ENCODE peak calls at places on chromosomes 16 and 17, in four cellular contexts. One of them, this sample, is unnamed.

GRCh38 chr16:27080870-27081269 is 14.1 kb downstream of the C16orf82 start:
- DNase-seq in body of pancreas: no peak
- DNase-seq in H1: no peak
- DNase-seq in ovary: no peak
- DNase-seq in this sample: no peak

GRCh38 chr16:70410736-70411135 is 28.2 kb downstream of the ST3GAL2 start:
- DNase-seq in ovary: no peak
- DNase-seq in body of pancreas: no peak
- DNase-seq in H1: no peak
- DNase-seq in this sample: no peak

GRCh38 chr16:17275989-17276530 is 194.7 kb downstream of the XYLT1 start:
- DNase-seq in ovary: no peak
- DNase-seq in H1: no peak
- DNase-seq in body of pancreas: no peak
- DNase-seq in this sample: no peak

GRCh38 chr16:58339452-58339938 is 44.7 kb upstream of the PRSS54 start:
- DNase-seq in ovary: no peak
- DNase-seq in H1: no peak
- DNase-seq in body of pancreas: no peak
- DNase-seq in this sample: peak; percentile 39

GRCh38 chr17:29219378-29220047 is 27.1 kb upstream of the CRYBA1 start:
- DNase-seq in body of pancreas: peak; percentile 85
- DNase-seq in H1: peak; percentile 43
- DNase-seq in ovary: peak; percentile 84
- DNase-seq in this sample: peak; percentile 78

GRCh38 chr17:50817838-50818237 is 17.5 kb upstream of the WFIKKN2 start:
- DNase-seq in H1: peak; percentile 15
- DNase-seq in body of pancreas: no peak
- DNase-seq in ovary: no peak
- DNase-seq in this sample: peak; percentile 75

GRCh38 chr17:67139784-67140665 is 95.7 kb downstream of the CACNG1 start:
- DNase-seq in H1: no peak
- DNase-seq in body of pancreas: peak; percentile 90
- DNase-seq in ovary: no peak
- DNase-seq in this sample: peak; percentile 16

GRCh38 chr16:68771922-68772681 is 35.0 kb downstream of the CDH1 start:
- DNase-seq in body of pancreas: no peak
- DNase-seq in H1: no peak
- DNase-seq in ovary: no peak
- DNase-seq in this sample: no peak

GRCh38 chr16:24270721-24271120 is 14.6 kb downstream of the CACNG3 start:
- DNase-seq in body of pancreas: no peak
- DNase-seq in H1: no peak
- DNase-seq in ovary: no peak
- DNase-seq in this sample: no peak

GRCh38 chr16:10511829-10512228 is 68.6 kb downstream of the EMP2 start:
- DNase-seq in body of pancreas: no peak
- DNase-seq in ovary: no peak
- DNase-seq in H1: no peak
- DNase-seq in this sample: no peak

GRCh38 chr16:57226701-57227621 is 18.1 kb upstream of the ARL2BP start:
- DNase-seq in ovary: no peak
- DNase-seq in H1: no peak
- DNase-seq in body of pancreas: no peak
- DNase-seq in this sample: no peak

GRCh38 chr16:3637371-3637923 is 17.0 kb upstream of the DNASE1 start:
- DNase-seq in H1: no peak
- DNase-seq in ovary: no peak
- DNase-seq in body of pancreas: no peak
- DNase-seq in this sample: no peak

GRCh38 chr16:68711421-68712139 is 25.5 kb upstream of the CDH1 start:
- DNase-seq in body of pancreas: no peak
- DNase-seq in ovary: no peak
- DNase-seq in H1: no peak
- DNase-seq in this sample: no peak

GRCh38 chr17:73196500-73196899 is 3.6 kb downstream of the COG1 start:
- DNase-seq in body of pancreas: peak; percentile 78
- DNase-seq in ovary: peak; percentile 37
- DNase-seq in H1: no peak
- DNase-seq in this sample: no peak

GRCh38 chr16:35352431-35352830 is 1893.0 kb downstream of the TP53TG3F start:
- DNase-seq in ovary: no peak
- DNase-seq in body of pancreas: no peak
- DNase-seq in H1: no peak
- DNase-seq in this sample: no peak

GRCh38 chr16:77437859-77438258 is 3.0 kb upstream of the ADAMTS18 start:
- DNase-seq in body of pancreas: no peak
- DNase-seq in ovary: no peak
- DNase-seq in H1: no peak
- DNase-seq in this sample: no peak

GRCh38 chr16:55530316-55530856 is 21.5 kb downstream of the LPCAT2 start:
- DNase-seq in H1: no peak
- DNase-seq in ovary: no peak
- DNase-seq in body of pancreas: no peak
- DNase-seq in this sample: no peak

GRCh38 chr16:19184823-19185509 is 16.9 kb downstream of the SYT17 start:
- DNase-seq in H1: no peak
- DNase-seq in body of pancreas: no peak
- DNase-seq in ovary: no peak
- DNase-seq in this sample: no peak

GRCh38 chr16:76882105-76882504 is 308.9 kb upstream of the MON1B start:
- DNase-seq in H1: no peak
- DNase-seq in ovary: no peak
- DNase-seq in body of pancreas: no peak
- DNase-seq in this sample: no peak

GRCh38 chr17:34760931-34761500 is 181.6 kb downstream of the TMEM132E start:
- DNase-seq in ovary: no peak
- DNase-seq in body of pancreas: no peak
- DNase-seq in H1: no peak
- DNase-seq in this sample: no peak
- TF ChIP-seq POLR2A in ovary: no peak
- TF ChIP-seq POLR2A in body of pancreas: no peak
- TF ChIP-seq POLR2A in H1: no peak
- TF ChIP-seq POLR2A in this sample: no peak

GRCh38 chr16:87848676-87849345 is 20.5 kb downstream of the SLC7A5 start:
- DNase-seq in H1: no peak
- DNase-seq in ovary: no peak
- DNase-seq in body of pancreas: peak; percentile 56
- DNase-seq in this sample: no peak
- TF ChIP-seq POLR2A in H1: no peak
- TF ChIP-seq POLR2A in ovary: no peak
- TF ChIP-seq POLR2A in body of pancreas: no peak
- TF ChIP-seq POLR2A in this sample: no peak

DNA sequence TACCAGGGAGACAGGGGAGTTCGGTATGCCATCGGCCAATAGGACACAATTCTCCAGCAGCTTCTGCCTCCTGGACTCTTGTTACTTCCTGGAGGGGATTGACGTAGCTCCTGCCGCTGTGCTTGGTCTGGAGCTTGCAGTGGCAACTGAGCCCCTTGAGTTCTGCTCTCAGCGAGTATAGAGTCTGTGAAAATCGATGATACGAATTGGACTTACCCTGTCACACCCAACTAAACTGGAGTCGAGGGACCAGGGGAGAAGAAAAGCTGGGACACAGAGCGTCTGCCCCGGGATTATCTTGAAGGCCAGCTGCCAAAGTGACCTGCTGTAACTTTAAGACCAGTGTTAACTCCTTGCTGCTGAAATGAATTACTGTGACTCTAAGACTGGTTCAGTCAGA is 22.2 kb downstream of the SEC14L1 start:
- DNase-seq in H1: no peak
- DNase-seq in ovary: no peak
- DNase-seq in body of pancreas: peak; percentile 62
- DNase-seq in this sample: no peak
- TF ChIP-seq POLR2A in H1: no peak
- TF ChIP-seq POLR2A in ovary: no peak
- TF ChIP-seq POLR2A in body of pancreas: peak; percentile 39
- TF ChIP-seq POLR2A in this sample: no peak

DNA sequence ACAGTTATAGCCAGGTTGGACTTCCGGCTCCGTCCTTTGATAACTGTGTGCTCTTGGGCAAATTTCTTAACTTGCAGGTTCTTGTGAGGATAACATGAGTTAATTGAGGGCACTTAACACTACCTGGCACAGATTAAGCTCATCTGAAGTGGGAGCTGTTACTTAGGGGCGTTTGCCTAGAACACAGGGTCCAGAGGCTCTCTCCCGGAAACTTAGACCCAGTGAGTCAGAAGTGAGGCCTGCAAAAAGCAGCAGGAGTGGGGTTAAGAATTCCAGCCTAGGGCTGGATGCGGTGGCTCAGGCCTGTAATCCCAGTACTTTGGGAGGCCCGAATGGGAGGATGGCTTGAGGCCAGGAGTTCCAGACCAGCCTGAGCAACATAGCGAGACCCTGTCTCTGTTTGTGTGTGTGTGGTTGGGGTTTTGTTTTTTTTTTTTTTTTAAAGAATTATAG is 1.4 kb downstream of the MVP start:
- DNase-seq in ovary: peak; percentile 69
- DNase-seq in H1: no peak
- DNase-seq in body of pancreas: no peak
- DNase-seq in this sample: no peak
- TF ChIP-seq POLR2A in ovary: no peak
- TF ChIP-seq POLR2A in H1: peak; percentile 14
- TF ChIP-seq POLR2A in body of pancreas: no peak
- TF ChIP-seq POLR2A in this sample: no peak

This sample was measured in H54.